ENCODE peak calls at places on chromosome 22, in seven cellular contexts. H, B, E, F, J, D and R are unnamed samples.
A peak's percentile ranks its signal among the peaks of the same experiment; 100 is the strongest.

GRCh38 chr22:29635734-29636357 is 32.4 kb downstream of the NF2 start:
- DNase-seq in D (peak; percentile 34), H (no peak), B (peak; percentile 60), F (no peak), E (peak; percentile 25), J (no peak), R (peak; percentile 71)

GRCh38 chr22:31852691-31853370 is 91.5 kb upstream of the YWHAH start:
- DNase-seq in D (no peak), E (no peak), F (no peak), B (no peak), H (no peak), J (no peak), R (peak; percentile 17)

GRCh38 chr22:27045103-27045940 is 387.9 kb downstream of the MIAT start:
- DNase-seq in H (no peak), J (no peak), F (no peak), D (peak; percentile 49), B (peak; percentile 1), E (peak; percentile 26), R (peak; percentile 80)

GRCh38 chr22:41619979-41620645 is 731 bp downstream of the DESI1 start:
- DNase-seq in F (peak; percentile 63), H (no peak), B (peak; percentile 20), E (peak; percentile 30), D (no peak), J (peak; percentile 49), R (peak; percentile 55)

GRCh38 chr22:36356708-36357694 is 30.8 kb downstream of the MYH9 start:
- DNase-seq in D (no peak), B (peak; percentile 56), H (no peak), F (no peak), J (peak; percentile 82), E (no peak), R (no peak)

GRCh38 chr22:42714308-42714707 is 6.4 kb downstream of the A4GALT start:
- DNase-seq in J (no peak), B (no peak), D (no peak), F (no peak), H (no peak), E (no peak), R (no peak)

GRCh38 chr22:29632672-29633071 is 29.2 kb downstream of the NF2 start:
- DNase-seq in B (no peak), E (no peak), H (no peak), J (no peak), F (no peak), D (no peak), R (no peak)

GRCh38 chr22:49528420-49528720 is 299.3 kb downstream of the BRD1 start:
- DNase-seq in B (no peak), J (no peak), D (no peak), H (no peak), F (no peak), E (no peak), R (no peak)

GRCh38 chr22:32066820-32067219 is 23.8 kb downstream of the SLC5A1 start:
- DNase-seq in B (no peak), E (no peak), H (no peak), D (no peak), F (no peak), J (no peak), R (no peak)

GRCh38 chr22:48742556-48743343 is 1084.9 kb downstream of the BRD1 start:
- DNase-seq in J (no peak), H (no peak), D (no peak), B (no peak), F (no peak), E (no peak), R (no peak)

GRCh38 chr22:39718206-39718605 is 147.7 kb downstream of the CACNA1I start:
- DNase-seq in F (no peak), D (no peak), J (no peak), H (no peak), B (no peak), E (no peak), R (no peak)

GRCh38 chr22:26800858-26801257 is 143.5 kb downstream of the MIAT start:
- DNase-seq in F (no peak), B (no peak), H (no peak), J (no peak), D (peak; percentile 71), E (no peak), R (no peak)

GRCh38 chr22:46050916-46051614 is 74.1 kb upstream of the WNT7B start:
- DNase-seq in E (no peak), H (no peak), B (no peak), D (no peak), F (no peak), J (no peak), R (no peak)